ENCODE peak calls at places on chromosomes 6 and 20, in five cellular contexts. P is MM.1S, E is colonic mucosa, F is tibial artery, G is body of pancreas. H is an unnamed sample. For H3K36me3, the result is how much of the 10 kb centered on the place peaks cover.

GRCh38 chr20:20018366-20018765 is 1.2 kb downstream of the NAA20 start:
- DNase-seq in F (no peak), G (no peak), P (no peak), E (no peak), H (no peak)

GRCh38 chr20:62918830-62919229 is 7.5 kb downstream of the DIDO1 start:
- DNase-seq in G (no peak), E (no peak), F (peak), P (no peak), H (peak)

GRCh38 chr6:149153100-149153499 is 164.4 kb upstream of the TAB2 start:
- DNase-seq in F (no peak), P (no peak), G (no peak), E (no peak), H (no peak)

GRCh38 chr6:4647414-4648365 is 128.5 kb upstream of the CDYL start:
- DNase-seq in P (peak), G (peak), E (peak), F (peak), H (peak)

GRCh38 chr6:12013368-12013617 is 1.2 kb downstream of the HIVEP1 start:
- DNase-seq in E (no peak), G (no peak), P (no peak), F (no peak), H (no peak)

GRCh38 chr6:90198758-90199425 is 97.8 kb downstream of the BACH2 start:
- DNase-seq in E (no peak), F (no peak), G (no peak), P (no peak), H (no peak)

GRCh38 chr6:23244300-23244699 is 674.9 kb downstream of the HDGFL1 start:
- DNase-seq in G (no peak), P (no peak), F (no peak), E (no peak), H (no peak)

GRCh38 chr20:57398231-57398821 is 7.1 kb downstream of the RBM38 start:
- DNase-seq in P (peak), F (no peak), G (peak), E (peak), H (peak)

GRCh38 chr6:50709366-50709734 is 4.0 kb upstream of the TFAP2D start:
- DNase-seq in E (no peak), P (no peak), G (no peak), F (no peak), H (no peak)

GRCh38 chr6:21595265-21595950 is 1.9 kb downstream of the SOX4 start:
- DNase-seq in G (peak), F (peak), E (peak), P (peak), H (peak)

GRCh38 chr6:144378437-144378836 is 93.3 kb downstream of the UTRN start:
- DNase-seq in G (no peak), E (peak), P (no peak), F (no peak), H (peak)

GRCh38 chr20:4573564-4574355 is 147.9 kb upstream of the PRND start:
- DNase-seq in F (no peak), P (no peak), G (no peak), E (no peak), H (no peak)

GRCh38 chr6:30447237-30447636 is 42.1 kb upstream of the HLA-E start:
- DNase-seq in F (no peak), P (no peak), G (no peak), E (no peak), H (no peak)

GRCh38 chr6:19836799-19837510 is at the start of gene ID4:
- DNase-seq in F (peak), E (peak), G (peak), P (no peak), H (peak)

GRCh38 chr6:137237413-137238170 is 18.4 kb upstream of the IFNGR1 start:
- DNase-seq in E (peak), G (no peak), F (no peak), P (no peak), H (no peak)

GRCh38 chr6:169725270-169726048 is 1.2 kb upstream of the PHF10 start:
- DNase-seq in G (peak), P (no peak), E (peak), F (peak), H (peak)

GRCh38 chr20:38125157-38126056 is 39.7 kb downstream of the TGM2 start:
- DNase-seq in E (peak), F (peak), P (no peak), G (peak), H (peak)

GRCh38 chr20:62191781-62192559 is 9.1 kb downstream of the MTG2 start:
- DNase-seq in G (no peak), F (no peak), E (no peak), P (no peak), H (no peak)

GRCh38 chr6:141664744-141665143 is 468.0 kb upstream of the GJE1 start:
- DNase-seq in E (no peak), G (no peak), P (no peak), F (no peak), H (no peak)

GRCh38 chr6:132270745-132271414 is 130.4 kb downstream of the MOXD1 start:
- DNase-seq in G (peak), P (no peak), E (no peak), F (no peak), H (peak)

GRCh38 chr20:46253391-46253790 is 54.9 kb downstream of the CDH22 start:
- DNase-seq in G (no peak), F (no peak), E (peak), P (no peak), H (no peak)

GRCh38 chr6:156794963-156795362 is 17.8 kb downstream of the ARID1B start:
- DNase-seq in E (no peak), P (no peak), G (no peak), F (no peak), H (no peak)

GRCh38 chr6:132063204-132063603 is 112.0 kb upstream of the CCN2 start:
- DNase-seq in F (no peak), G (no peak), E (no peak), P (no peak), H (no peak)

GRCh38 chr20:32482251-32483220 is 102.6 kb downstream of the NOL4L start:
- DNase-seq in P (no peak), F (no peak), G (peak), E (peak), H (peak)

GRCh38 chr6:32401564-32401963 is 5.4 kb downstream of the BTNL2 start:
- DNase-seq in E (no peak), F (no peak), G (no peak), P (no peak), H (no peak)

GRCh38 chr20:45036044-45036755 is 64.7 kb downstream of the KCNS1 start:
- DNase-seq in P (no peak), E (no peak), G (no peak), F (no peak), H (no peak)

GRCh38 chr6:53718597-53719460 is 53.3 kb upstream of the KLHL31 start:
- DNase-seq in F (no peak), G (peak), P (peak), E (peak), H (peak)

GRCh38 chr6:135739288-135739687 is 112.2 kb upstream of the PDE7B start:
- DNase-seq in E (no peak), G (no peak), P (no peak), F (no peak), H (no peak)

GRCh38 chr6:71383891-71384489 is 95.4 kb downstream of the OGFRL1 start:
- DNase-seq in F (no peak), E (no peak), P (peak), G (no peak), H (no peak)

GRCh38 chr6:35391240-35391968 is 49.0 kb downstream of the PPARD start:
- DNase-seq in E (no peak), G (no peak), P (no peak), F (no peak), H (no peak)

GRCh38 chr6:32218167-32218566 is 5.7 kb downstream of the NOTCH4 start:
- DNase-seq in E (no peak), P (no peak), F (no peak), G (no peak), H (no peak)

GRCh38 chr20:2242678-2243077 is 53.1 kb upstream of the TGM3 start:
- DNase-seq in E (no peak), G (no peak), P (no peak), F (no peak), H (no peak)

DNA sequence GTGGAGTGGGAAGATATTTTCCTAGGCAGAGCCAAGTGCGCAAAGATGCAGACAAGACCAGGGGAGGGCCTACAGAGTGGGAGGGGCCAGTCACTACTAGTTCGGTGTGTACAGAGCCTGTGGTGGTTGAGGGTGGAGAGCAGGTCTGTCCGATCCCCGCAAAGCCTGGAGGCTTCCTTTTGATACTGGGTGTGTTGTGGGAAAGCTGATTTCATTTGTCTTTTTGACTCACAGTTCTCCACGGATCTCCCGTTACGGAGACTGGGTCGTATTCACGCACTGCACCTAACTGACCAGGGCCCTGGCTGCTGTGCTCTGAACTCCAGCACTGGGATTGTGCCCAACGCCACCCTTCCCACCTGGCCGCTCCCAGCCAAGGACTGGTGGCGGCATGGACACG is 1.4 kb upstream of the TIAM2 start:
- DNase-seq in F (no peak), E (no peak), P (no peak), G (no peak), H (no peak)
- H3K4me3 ChIP-seq in F (no peak), E (no peak), P (no peak), G (no peak), H (no peak)

GRCh38 chr20:18524646-18525045 is 16.9 kb downstream of the SEC23B start:
- DNase-seq in F (no peak), P (no peak), G (no peak), E (no peak), H (no peak)
- H3K36me3 ChIP-seq in F (half or more), P (under half), G (under half), E (under half), H (under half)

DNA sequence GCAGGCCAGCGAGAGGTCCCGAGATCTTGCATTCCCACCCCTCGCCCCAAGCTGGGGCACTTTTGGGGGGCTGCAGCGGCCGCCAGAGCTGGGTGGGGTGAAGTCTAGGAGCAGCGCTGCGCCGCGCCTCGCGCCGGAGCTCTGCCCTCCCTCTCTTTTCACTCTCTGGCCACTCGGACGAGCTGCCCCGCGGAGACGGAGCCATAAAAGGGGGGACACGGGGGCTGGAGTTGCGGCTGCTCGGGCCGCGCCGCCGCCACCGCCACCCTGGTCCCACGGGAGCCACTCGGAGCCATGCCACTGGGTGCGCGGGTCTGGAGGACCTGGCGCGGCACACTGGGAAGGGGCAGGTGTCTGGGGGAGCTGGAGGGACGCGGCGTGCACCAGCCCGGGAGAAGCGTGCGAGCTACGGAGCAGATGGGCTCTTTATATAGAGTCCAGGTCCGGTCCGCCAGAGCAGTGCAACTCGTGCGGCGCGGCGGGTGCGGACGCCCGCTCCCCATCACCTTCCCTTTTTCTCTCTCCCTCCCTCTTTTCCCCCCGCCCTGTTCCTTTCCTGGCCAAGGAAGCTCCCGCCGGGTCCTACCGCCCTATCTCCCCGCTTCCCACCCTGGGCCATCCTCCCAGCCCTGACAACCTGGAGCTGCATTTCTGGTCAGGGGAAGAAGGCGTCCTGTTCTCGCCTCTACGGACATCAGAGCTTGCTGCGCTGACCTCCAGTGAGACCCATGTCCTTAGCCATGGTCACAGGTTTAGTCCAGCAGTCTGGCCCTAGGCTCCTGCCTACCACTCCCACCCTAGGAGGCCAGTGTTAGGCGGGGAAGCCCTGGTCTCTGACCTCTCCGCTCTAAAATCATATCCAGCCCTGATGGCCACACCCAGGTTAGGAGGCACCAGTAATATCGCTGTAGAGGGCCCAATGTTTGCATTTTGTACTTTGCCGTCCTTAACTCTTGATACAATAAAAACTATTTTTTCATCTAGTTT is 883 bp upstream of the HTR1B start:
- DNase-seq in P (no peak), E (no peak), F (peak), G (no peak), H (no peak)
- H3K4me3 ChIP-seq in P (no peak), E (peak), F (peak), G (no peak), H (peak)

DNA sequence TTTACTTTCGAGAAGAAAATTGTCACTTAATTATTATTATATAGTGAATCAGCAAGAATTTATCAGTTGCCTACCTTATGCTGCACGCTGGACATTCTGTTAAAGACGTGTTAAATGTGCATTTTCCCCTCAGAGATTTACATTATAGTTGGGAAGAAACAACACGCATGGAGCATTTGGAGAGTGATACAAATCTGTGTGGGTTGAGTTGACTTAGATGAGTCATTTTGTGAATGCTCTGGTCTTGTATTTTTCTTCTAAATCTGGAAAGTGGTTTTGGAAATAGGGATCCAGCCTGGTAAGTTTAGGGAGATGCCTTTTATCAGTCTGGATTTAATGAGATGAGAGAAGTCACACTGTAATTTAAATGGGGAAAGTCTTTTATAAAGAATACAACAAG is 24.0 kb upstream of the SMIM26 start:
- DNase-seq in P (no peak), G (no peak), F (no peak), E (no peak), H (no peak)
- H3K36me3 ChIP-seq in P (under half), G (under half), F (half or more), E (under half), H (under half)